ENCODE peak calls at places on chromosome 18, in five cellular contexts. Q, Z, C, A and H are unnamed samples.

GRCh38 chr18:2337552-2338141 is 233.7 kb downstream of the METTL4 start:
- DNase-seq in C (peak; percentile 15), Q (no peak), Z (peak; percentile 23), A (peak; percentile 61), H (peak; percentile 23)

GRCh38 chr18:22767653-22768052 is 165.5 kb upstream of the RBBP8 start:
- DNase-seq in Q (no peak), C (no peak), A (no peak), Z (no peak), H (no peak)

GRCh38 chr18:40380657-40381441 is 1574.2 kb upstream of the PIK3C3 start:
- DNase-seq in C (no peak), A (peak; percentile 74), Z (no peak), Q (no peak), H (no peak)

GRCh38 chr18:25349131-25349925 is 2.6 kb downstream of the ZNF521 start:
- DNase-seq in Z (peak; percentile 62), C (no peak), Q (no peak), A (peak; percentile 72), H (no peak)

GRCh38 chr18:9859232-9859631 is 26.5 kb upstream of the TXNDC2 start:
- DNase-seq in C (no peak), Q (no peak), A (no peak), Z (no peak), H (no peak)

GRCh38 chr18:69217271-69217670 is 183.4 kb upstream of the DOK6 start:
- DNase-seq in A (no peak), Z (no peak), C (no peak), Q (no peak), H (no peak)

GRCh38 chr18:80213173-80213572 is 34.1 kb downstream of the PARD6G start:
- DNase-seq in Z (no peak), C (no peak), A (no peak), Q (no peak), H (no peak)

GRCh38 chr18:49045585-49045984 is 94.8 kb upstream of the SMAD7 start:
- DNase-seq in A (no peak), Q (no peak), Z (no peak), C (no peak), H (no peak)

GRCh38 chr18:28189400-28190239 is 12.7 kb upstream of the CDH2 start:
- DNase-seq in A (peak; percentile 83), Q (peak; percentile 29), Z (no peak), C (no peak), H (peak; percentile 15)

GRCh38 chr18:41532344-41533086 is 422.5 kb upstream of the PIK3C3 start:
- DNase-seq in Z (no peak), C (no peak), A (peak; percentile 20), Q (no peak), H (no peak)

GRCh38 chr18:54296017-54296416 is 26.7 kb downstream of the POLI start:
- DNase-seq in C (no peak), Q (no peak), Z (no peak), A (peak; percentile 22), H (no peak)

GRCh38 chr18:49002881-49003280 is 52.1 kb upstream of the SMAD7 start:
- DNase-seq in A (no peak), C (no peak), Z (peak; percentile 18), Q (no peak), H (no peak)

GRCh38 chr18:14978962-14979535 is 231.1 kb downstream of the ANKRD30B start:
- DNase-seq in C (no peak), Z (no peak), Q (no peak), A (peak; percentile 49), H (no peak)

GRCh38 chr18:68803371-68803770 is 5.5 kb downstream of the CCDC102B start:
- DNase-seq in C (no peak), A (peak; percentile 73), Z (peak; percentile 90), Q (no peak), H (no peak)

GRCh38 chr18:33010149-33010548 is 237.3 kb upstream of the KLHL14 start:
- DNase-seq in A (no peak), C (no peak), Q (no peak), Z (no peak), H (no peak)

GRCh38 chr18:62282188-62282629 is 42.9 kb upstream of the TNFRSF11A start:
- DNase-seq in Z (no peak), Q (no peak), C (no peak), A (peak; percentile 86), H (no peak)

GRCh38 chr18:10051877-10052631 is 138.2 kb downstream of the VAPA start:
- DNase-seq in A (peak; percentile 78), C (no peak), Q (no peak), Z (peak; percentile 75), H (no peak)

GRCh38 chr18:2083691-2084090 is 487.6 kb downstream of the METTL4 start:
- DNase-seq in C (no peak), Z (no peak), Q (no peak), A (no peak), H (no peak)

GRCh38 chr18:58788971-58789797 is 75.5 kb upstream of the ZNF532 start:
- DNase-seq in Z (peak; percentile 68), C (no peak), Q (peak; percentile 83), A (peak; percentile 32), H (no peak)

GRCh38 chr18:55762424-55762823 is 174.4 kb upstream of the TCF4 start:
- DNase-seq in C (no peak), Z (no peak), A (no peak), Q (no peak), H (no peak)

GRCh38 chr18:59085797-59086196 is 53.9 kb upstream of the SEC11C start:
- DNase-seq in Z (no peak), C (no peak), Q (no peak), A (peak; percentile 64), H (no peak)

GRCh38 chr18:8798996-8799395 is 93.6 kb downstream of the MTCL1 start:
- DNase-seq in C (no peak), A (peak; percentile 63), Q (no peak), Z (peak; percentile 69), H (peak; percentile 84)

GRCh38 chr18:8800445-8800844 is 95.1 kb downstream of the MTCL1 start:
- DNase-seq in Q (no peak), A (peak; percentile 99), Z (no peak), C (no peak), H (no peak)

GRCh38 chr18:8800041-8800441 is 94.7 kb downstream of the MTCL1 start:
- DNase-seq in Z (no peak), Q (no peak), A (peak; percentile 91), C (no peak), H (no peak)

GRCh38 chr18:8800876-8801262 is 95.5 kb downstream of the MTCL1 start:
- DNase-seq in Q (no peak), C (no peak), A (peak; percentile 52), Z (no peak), H (no peak)

DNA sequence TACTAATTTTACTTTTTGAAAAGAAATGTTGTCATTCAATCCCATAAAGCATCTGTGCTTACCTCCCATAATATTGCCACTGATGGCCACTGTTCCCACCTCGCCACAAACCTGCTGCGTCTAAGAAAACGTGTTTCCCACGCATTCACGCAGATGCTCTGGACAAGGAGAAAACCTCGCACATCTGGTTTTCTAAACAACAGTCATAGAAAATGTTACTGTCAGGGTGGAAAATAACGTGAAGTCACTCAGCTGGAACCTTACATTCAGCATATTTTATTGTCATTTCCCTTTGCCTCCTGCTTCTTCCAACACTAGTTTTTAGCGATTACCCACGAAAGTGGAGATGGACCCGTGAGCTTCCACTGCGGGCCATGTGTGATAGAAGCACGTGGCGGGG is 94.2 kb downstream of the MTCL1 start:
- DNase-seq in Z (no peak), A (no peak), C (no peak), Q (no peak), H (no peak)
- H3K27me3 ChIP-seq in Z (no peaks in the 10 kb centered on the region), A (no peaks in the 10 kb centered on the region), C (no peaks in the 10 kb centered on the region), Q (no peaks in the 10 kb centered on the region), H (no peaks in the 10 kb centered on the region)

GRCh38 chr18:3619746-3620145 is 169.8 kb downstream of the TGIF1 start:
- DNase-seq in Z (no peak), Q (no peak), A (no peak), C (no peak), H (no peak)
- H3K4me1 ChIP-seq in Z (peaks cover 5% of the 10 kb centered on the region), Q (peaks cover 5% of the 10 kb centered on the region), A (peaks cover 20% of the 10 kb centered on the region), C (peaks cover 8% of the 10 kb centered on the region), H (no peaks in the 10 kb centered on the region)

GRCh38 chr18:13221821-13222220 is 3.3 kb downstream of the LDLRAD4 start:
- DNase-seq in Z (peak; percentile 89), Q (peak; percentile 53), C (no peak), A (no peak), H (peak; percentile 77)

GRCh38 chr18:13219012-13219396 is 444 bp downstream of the LDLRAD4 start:
- DNase-seq in Z (no peak), A (no peak), Q (no peak), C (no peak), H (no peak)

GRCh38 chr18:13218376-13219011 is at the start of gene LDLRAD4:
- DNase-seq in Q (peak; percentile 42), Z (peak; percentile 82), A (peak; percentile 27), C (no peak), H (peak; percentile 30)

GRCh38 chr18:13219576-13219975 is 1.0 kb downstream of the LDLRAD4 start:
- DNase-seq in Q (no peak), A (no peak), Z (no peak), C (no peak), H (no peak)

GRCh38 chr18:13220326-13220991 is 1.9 kb downstream of the LDLRAD4 start:
- DNase-seq in Z (peak; percentile 59), C (no peak), A (no peak), Q (no peak), H (no peak)
- H3K27me3 ChIP-seq in Z (no peaks in the 10 kb centered on the region), C (peaks cover 5% of the 10 kb centered on the region), A (peaks cover 68% of the 10 kb centered on the region), Q (no peaks in the 10 kb centered on the region), H (no peaks in the 10 kb centered on the region)

GRCh38 chr18:12589419-12589818 is 68.5 kb downstream of the SPIRE1 start:
- DNase-seq in C (no peak), A (no peak), Z (no peak), Q (peak; percentile 21), H (no peak)

GRCh38 chr18:12592597-12593127 is 65.2 kb downstream of the SPIRE1 start:
- DNase-seq in Z (no peak), C (no peak), Q (no peak), A (no peak), H (no peak)

GRCh38 chr18:12585218-12585617 is 72.7 kb downstream of the SPIRE1 start:
- DNase-seq in Z (no peak), A (no peak), Q (no peak), C (no peak), H (no peak)

DNA sequence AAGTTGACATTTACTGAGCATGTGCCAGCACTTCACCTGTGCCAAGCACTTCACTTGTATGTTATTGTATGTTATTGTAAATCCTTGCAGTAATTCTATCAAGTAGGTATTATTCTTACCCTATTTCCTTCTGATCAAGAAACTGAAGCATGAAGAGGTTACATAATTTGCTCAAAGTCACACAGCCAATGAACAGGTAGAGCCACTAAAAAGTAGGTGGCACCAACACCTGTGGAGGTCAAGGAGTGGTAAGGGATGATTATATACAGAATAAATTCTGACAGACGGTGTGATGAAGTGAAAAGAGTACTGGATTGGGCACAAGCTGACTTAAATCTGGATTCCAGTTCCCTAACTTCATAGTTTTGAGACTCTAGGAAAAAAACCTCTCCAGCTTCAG is 71.0 kb downstream of the SPIRE1 start:
- DNase-seq in A (no peak), Q (no peak), Z (no peak), C (no peak), H (no peak)
- H3K4me1 ChIP-seq in A (no peaks in the 10 kb centered on the region), Q (no peaks in the 10 kb centered on the region), Z (no peaks in the 10 kb centered on the region), C (no peaks in the 10 kb centered on the region), H (no peaks in the 10 kb centered on the region)